ENCODE peak calls at places on chromosome 12, in four cellular contexts. L is activated CD4-positive, alpha-beta T cell treated with anti-CD3 and anti-CD28 coated beads for 24 hours; D is naive thymus-derived CD4-positive, alpha-beta T cell; N is heart right ventricle. I is an unnamed sample.

GRCh38 chr12:18970603-18971002 is 158.9 kb upstream of the PLEKHA5 start:
- DNase-seq in L (no peak), D (no peak), N (no peak), I (no peak)

GRCh38 chr12:713281-713875 is 39.0 kb upstream of the WNK1 start:
- DNase-seq in L (no peak), D (no peak), N (no peak), I (no peak)

GRCh38 chr12:42135264-42135814 is 9.3 kb downstream of the GXYLT1 start:
- DNase-seq in L (no peak), D (no peak), N (no peak), I (no peak)

GRCh38 chr12:120115692-120116442 is 686 bp downstream of the RAB35 start:
- DNase-seq in L (no peak), D (no peak), N (no peak), I (no peak)

GRCh38 chr12:70645494-70646317 is 8.5 kb upstream of the PTPRB start:
- DNase-seq in L (no peak), D (no peak), N (peak; percentile 41), I (peak; percentile 89)

GRCh38 chr12:130644124-130644523 is 72.0 kb downstream of the RIMBP2 start:
- DNase-seq in L (no peak), D (no peak), N (no peak), I (no peak)

GRCh38 chr12:85920324-85920947 is 46.3 kb downstream of the NTS start:
- DNase-seq in L (no peak), D (peak; percentile 10), N (no peak), I (no peak)

GRCh38 chr12:1104088-1104800 is 113.2 kb downstream of the ERC1 start:
- DNase-seq in L (no peak), D (no peak), N (no peak), I (no peak)

GRCh38 chr12:124777399-124778372 is 86.0 kb downstream of the SCARB1 start:
- DNase-seq in L (no peak), D (no peak), N (no peak), I (no peak)

GRCh38 chr12:90979936-90980335 is 24.8 kb downstream of the EPYC start:
- DNase-seq in L (no peak), D (no peak), N (no peak), I (peak; percentile 43)

GRCh38 chr12:123801573-123802178 is 39.6 kb downstream of the DNAH10 start:
- DNase-seq in L (no peak), D (no peak), N (no peak), I (peak; percentile 8)

GRCh38 chr12:82650627-82651337 is 35.9 kb upstream of the TMTC2 start:
- DNase-seq in L (no peak), D (no peak), N (no peak), I (no peak)

GRCh38 chr12:6215932-6216494 is 15.8 kb downstream of the CD9 start:
- DNase-seq in L (no peak), D (no peak), N (no peak), I (peak; percentile 86)